ENCODE peak calls at places on chromosomes 13 and 19, in four cellular contexts. One of them, this sample, is unnamed.

GRCh38 chr19:29596885-29597525 is 9.1 kb upstream of the POP4 start:
- DNase-seq in A172: peak; percentile 60
- DNase-seq in brain microvascular endothelial cell: peak; percentile 9
- DNase-seq in GM23248: peak; percentile 43
- DNase-seq in this sample: peak; percentile 19

GRCh38 chr13:87376081-87376480 is 295.1 kb upstream of the SLITRK5 start:
- DNase-seq in brain microvascular endothelial cell: no peak
- DNase-seq in GM23248: no peak
- DNase-seq in A172: peak; percentile 53
- DNase-seq in this sample: peak; percentile 2

GRCh38 chr19:918481-919156 is 1.5 kb downstream of the KISS1R start:
- DNase-seq in A172: no peak
- DNase-seq in GM23248: no peak
- DNase-seq in brain microvascular endothelial cell: no peak
- DNase-seq in this sample: no peak

GRCh38 chr13:98571955-98572662 is 4.8 kb downstream of the STK24 start:
- DNase-seq in GM23248: peak; percentile 82
- DNase-seq in brain microvascular endothelial cell: no peak
- DNase-seq in A172: peak; percentile 26
- DNase-seq in this sample: peak; percentile 20

GRCh38 chr13:67855837-67856238 is 625.7 kb upstream of the PCDH9 start:
- DNase-seq in A172: no peak
- DNase-seq in GM23248: no peak
- DNase-seq in brain microvascular endothelial cell: no peak
- DNase-seq in this sample: no peak

GRCh38 chr19:48926909-48927308 is 6.6 kb upstream of the DHDH start:
- DNase-seq in GM23248: peak; percentile 100
- DNase-seq in A172: peak; percentile 91
- DNase-seq in brain microvascular endothelial cell: peak; percentile 84
- DNase-seq in this sample: peak; percentile 98

GRCh38 chr13:95217920-95218830 is 83.1 kb downstream of the ABCC4 start:
- DNase-seq in A172: no peak
- DNase-seq in GM23248: no peak
- DNase-seq in brain microvascular endothelial cell: no peak
- DNase-seq in this sample: no peak

GRCh38 chr13:46748300-46748699 is 48.7 kb downstream of the ESD start:
- DNase-seq in A172: no peak
- DNase-seq in GM23248: no peak
- DNase-seq in brain microvascular endothelial cell: no peak
- DNase-seq in this sample: no peak

This sample was measured in HCEC 1CT.